ENCODE peak calls at places on chromosomes 2 and 18, in ten cellular contexts. Z, O, R, L, M, C, X, F, S and J are unnamed samples.

GRCh38 chr2:14011186-14011585 is 621.3 kb upstream of the LRATD1 start:
- DNase-seq in F (no peak), L (no peak), C (no peak), R (no peak), M (no peak), O (no peak), Z (no peak), X (no peak), S (no peak), J (no peak)

GRCh38 chr18:11150271-11150615 is 874 bp upstream of the PIEZO2 start:
- DNase-seq in S (no peak), R (no peak), C (no peak), O (no peak), L (no peak), F (no peak), M (no peak), X (no peak), Z (no peak), J (no peak)

GRCh38 chr2:121648611-121649401 is 456 bp downstream of the CLASP1 start:
- DNase-seq in O (peak; percentile 47), L (peak; percentile 57), R (peak; percentile 65), M (peak; percentile 59), F (peak; percentile 82), Z (peak; percentile 74), S (peak; percentile 28), X (no peak), C (no peak), J (peak; percentile 66)

GRCh38 chr2:36058953-36059352 is 296.6 kb upstream of the CRIM1 start:
- DNase-seq in F (no peak), M (peak; percentile 22), R (no peak), O (no peak), Z (peak; percentile 51), C (no peak), L (no peak), X (no peak), S (no peak), J (no peak)

GRCh38 chr2:154698789-154699559 is 479 bp downstream of the KCNJ3 start:
- DNase-seq in O (no peak), L (no peak), S (no peak), F (no peak), X (no peak), C (no peak), R (no peak), Z (no peak), M (no peak), J (no peak)

GRCh38 chr2:176642074-176642473 is 372.8 kb downstream of the MTX2 start:
- DNase-seq in X (no peak), M (no peak), L (no peak), F (no peak), S (no peak), C (no peak), R (no peak), Z (no peak), O (no peak), J (no peak)

GRCh38 chr2:46050489-46050888 is 246.7 kb upstream of the EPAS1 start:
- DNase-seq in S (no peak), O (no peak), R (no peak), M (no peak), L (no peak), C (no peak), Z (no peak), X (no peak), F (no peak), J (no peak)

GRCh38 chr18:26920644-26921043 is 55.1 kb upstream of the AQP4 start:
- DNase-seq in S (no peak), R (no peak), M (no peak), F (no peak), Z (no peak), X (no peak), L (no peak), C (no peak), O (no peak), J (no peak)

DNA sequence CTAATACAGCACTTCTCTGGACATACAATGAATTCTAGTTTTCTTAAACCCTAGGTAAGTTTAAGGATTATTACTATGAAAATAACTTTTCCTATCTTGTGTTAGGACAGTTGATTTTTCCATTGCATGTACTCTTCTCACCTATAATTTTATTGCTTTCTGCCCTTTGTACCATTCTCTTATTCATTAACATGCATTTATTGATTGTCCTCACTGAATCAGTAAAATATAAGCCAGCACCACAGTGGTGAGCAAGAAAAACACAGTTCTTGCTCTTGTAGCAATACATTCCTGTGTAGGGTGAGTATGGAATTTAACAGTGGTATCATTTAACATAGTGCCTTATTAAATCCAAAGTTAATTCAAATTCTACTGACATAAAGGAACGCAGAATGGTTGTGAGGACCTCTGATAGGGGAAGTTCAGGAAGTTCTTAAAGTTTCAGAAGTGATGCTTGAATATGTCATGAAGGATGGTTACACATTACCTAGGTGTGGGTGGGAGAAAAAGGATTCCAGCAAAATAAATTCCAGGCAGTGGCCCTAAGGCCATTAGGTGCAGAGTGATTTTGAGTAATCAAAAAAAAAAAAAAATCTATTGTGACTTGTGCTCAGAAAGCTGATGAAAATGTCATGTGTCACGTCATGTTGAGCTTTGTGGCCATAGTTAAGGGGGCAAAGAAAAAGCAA is 104.6 kb upstream of the DSEL start:
- DNase-seq in X (no peak), C (no peak), F (no peak), M (no peak), L (no peak), Z (no peak), R (no peak), O (no peak), S (no peak), J (no peak)
- H3K27ac ChIP-seq in X (no peak overlapping the region), C (no peak overlapping the region), F (no peak overlapping the region), M (no peak overlapping the region), L (no peak overlapping the region), Z (no peak overlapping the region), R (no peak overlapping the region), O (no peak overlapping the region), S (no peak overlapping the region), J (no peak overlapping the region)

DNA sequence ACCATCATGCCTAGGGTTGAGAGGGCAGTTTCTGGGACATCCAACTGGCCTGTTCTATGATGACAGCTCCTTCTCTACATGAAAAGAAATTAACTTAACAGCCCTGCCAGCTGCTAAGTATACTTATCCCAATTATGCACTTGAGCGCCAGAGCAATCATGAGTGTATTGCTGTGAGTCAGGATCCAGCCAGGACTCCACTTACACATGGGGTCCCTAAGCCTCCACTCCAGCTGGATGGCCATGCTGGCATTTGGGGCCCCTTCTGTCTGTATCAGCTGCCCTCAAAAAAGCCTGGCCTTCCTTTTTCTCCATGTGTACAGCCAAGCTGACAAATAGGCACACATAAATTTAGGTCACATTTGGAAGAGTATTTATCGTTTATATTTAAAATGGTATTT is 481.9 kb downstream of the TMX3 start:
- DNase-seq in L (no peak), X (no peak), O (no peak), R (no peak), F (no peak), M (no peak), C (no peak), S (no peak), Z (no peak), J (no peak)
- H3K27ac ChIP-seq in L (no peak overlapping the region), X (no peak overlapping the region), O (no peak overlapping the region), R (no peak overlapping the region), F (no peak overlapping the region), M (no peak overlapping the region), C (no peak overlapping the region), S (no peak overlapping the region), Z (no peak overlapping the region), J (no peak overlapping the region)

GRCh38 chr2:160735696-160736095 is 242.1 kb upstream of the RBMS1 start:
- DNase-seq in O (no peak), Z (no peak), X (no peak), C (no peak), L (no peak), M (no peak), F (no peak), S (no peak), R (no peak), J (no peak)

GRCh38 chr2:160731856-160732255 is 238.2 kb upstream of the RBMS1 start:
- DNase-seq in M (no peak), Z (no peak), R (no peak), S (no peak), X (no peak), L (no peak), O (no peak), C (no peak), F (no peak), J (no peak)

GRCh38 chr2:160736148-160736547 is 242.5 kb upstream of the RBMS1 start:
- DNase-seq in L (no peak), R (no peak), C (no peak), M (no peak), S (no peak), F (no peak), Z (no peak), O (no peak), X (no peak), J (no peak)

GRCh38 chr2:160731415-160731814 is 237.8 kb upstream of the RBMS1 start:
- DNase-seq in M (no peak), F (no peak), X (no peak), S (no peak), C (no peak), L (no peak), O (no peak), Z (no peak), R (no peak), J (no peak)

DNA sequence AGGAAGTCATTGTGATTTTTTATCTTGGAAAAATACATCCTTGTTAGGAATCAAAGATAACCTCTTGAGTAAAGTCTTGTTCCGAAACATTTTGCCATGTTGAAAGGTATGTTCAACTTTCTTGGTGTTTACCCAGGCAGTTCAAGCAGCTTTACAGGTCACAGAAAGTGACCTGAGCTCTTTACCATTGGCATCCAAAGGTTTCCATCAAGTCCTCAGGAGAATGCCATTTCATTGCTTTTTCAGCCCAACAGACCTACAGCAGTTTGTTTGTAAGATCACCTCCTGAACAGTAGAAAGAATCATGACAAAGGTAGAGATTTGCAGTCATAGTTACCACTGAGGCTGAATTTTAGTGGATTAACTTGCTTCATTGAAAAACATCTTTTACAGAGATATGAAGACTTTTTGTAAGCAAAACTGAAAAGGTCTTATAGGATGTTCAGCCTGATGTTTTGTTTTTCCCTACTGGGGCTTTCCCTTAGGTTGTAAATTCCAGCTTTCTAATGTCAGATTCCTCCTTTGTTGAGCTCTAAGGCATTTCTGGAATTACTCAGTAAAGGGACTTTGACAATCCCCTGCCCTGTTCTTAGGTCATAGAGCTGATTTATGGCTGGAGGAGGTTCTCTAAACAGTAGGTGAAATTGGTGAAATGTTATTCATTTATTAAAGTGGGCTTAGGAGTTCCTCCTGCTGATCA is 236.8 kb upstream of the RBMS1 start:
- DNase-seq in Z (no peak), S (no peak), F (no peak), L (no peak), R (no peak), X (no peak), O (no peak), M (no peak), C (no peak), J (no peak)
- H3K27ac ChIP-seq in Z (no peak overlapping the region), S (no peak overlapping the region), F (no peak overlapping the region), L (no peak overlapping the region), R (no peak overlapping the region), X (no peak overlapping the region), O (no peak overlapping the region), M (no peak overlapping the region), C (no peak overlapping the region), J (no peak overlapping the region)

GRCh38 chr18:31041346-31042067 is 1.0 kb downstream of the DSC3 start:
- DNase-seq in F (peak; percentile 27), C (no peak), R (no peak), Z (peak; percentile 44), L (no peak), M (no peak), O (no peak), S (no peak), X (no peak), J (no peak)

GRCh38 chr18:31042391-31043181 is at the start of gene DSC3:
- DNase-seq in S (no peak), L (no peak), Z (peak; percentile 47), X (no peak), R (no peak), F (peak; percentile 49), O (no peak), M (no peak), C (no peak), J (no peak)

GRCh38 chr18:31043709-31044108 is 1.2 kb upstream of the DSC3 start:
- DNase-seq in F (no peak), O (no peak), M (no peak), C (no peak), Z (no peak), L (no peak), X (no peak), R (no peak), S (no peak), J (no peak)

GRCh38 chr18:31040982-31041345 is 1.6 kb downstream of the DSC3 start:
- DNase-seq in Z (no peak), X (no peak), R (no peak), M (no peak), S (no peak), C (no peak), O (no peak), F (no peak), L (no peak), J (no peak)

GRCh38 chr18:31042068-31042390 is 513 bp downstream of the DSC3 start:
- DNase-seq in R (no peak), C (no peak), O (no peak), S (no peak), F (peak; percentile 26), X (no peak), L (no peak), Z (no peak), M (no peak), J (no peak)
- H3K27ac ChIP-seq in R (no peak overlapping the region), C (peak overlapping the region; percentile 78), O (no peak overlapping the region), S (no peak overlapping the region), F (no peak overlapping the region), X (no peak overlapping the region), L (no peak overlapping the region), Z (no peak overlapping the region), M (peak overlapping the region; percentile 20), J (no peak overlapping the region)